ENCODE peak calls at places on chromosomes 6 and 20, in five cellular contexts. R, E, W, S and H are unnamed samples.

GRCh38 chr6:16704706-16705402 is 56.4 kb downstream of the ATXN1 start:
- DNase-seq in R (no peak), S (no peak), E (no peak), W (no peak), H (no peak)

GRCh38 chr20:14790771-14791517 is 453.5 kb upstream of the FLRT3 start:
- DNase-seq in E (no peak), S (no peak), W (no peak), R (no peak), H (no peak)

GRCh38 chr20:13995841-13996240 is 525 bp downstream of the MACROD2 start:
- DNase-seq in S (no peak), E (peak), R (no peak), W (no peak), H (no peak)

GRCh38 chr6:53714888-53715287 is 49.3 kb upstream of the KLHL31 start:
- DNase-seq in R (no peak), S (peak), E (no peak), W (no peak), H (no peak)

GRCh38 chr6:158017621-158018369 is 36.1 kb downstream of the SYNJ2 start:
- DNase-seq in E (no peak), S (no peak), W (no peak), R (no peak), H (no peak)

GRCh38 chr6:141103246-141103645 is 1029.5 kb upstream of the GJE1 start:
- DNase-seq in R (peak), S (no peak), W (no peak), E (no peak), H (no peak)

GRCh38 chr20:35327074-35327976 is 35.1 kb upstream of the FAM83C start:
- DNase-seq in R (no peak), E (no peak), S (peak), W (peak), H (no peak)

GRCh38 chr20:44586289-44586911 is 4.0 kb downstream of the PKIG start:
- DNase-seq in E (no peak), S (no peak), R (no peak), W (no peak), H (no peak)

GRCh38 chr6:52510213-52510562 is 66.7 kb downstream of the TRAM2 start:
- DNase-seq in E (no peak), R (no peak), S (no peak), W (no peak), H (no peak)

GRCh38 chr6:134774244-134774643 is 175.7 kb downstream of the ALDH8A1 start:
- DNase-seq in W (no peak), E (no peak), S (no peak), R (no peak), H (no peak)

GRCh38 chr20:47191074-47191673 is 165.3 kb downstream of the ZMYND8 start:
- DNase-seq in S (no peak), W (no peak), E (no peak), R (no peak), H (no peak)

GRCh38 chr6:95519228-95520037 is 57.9 kb upstream of the MANEA start:
- DNase-seq in S (no peak), R (no peak), E (no peak), W (peak), H (no peak)

GRCh38 chr6:159935065-159935464 is 33.8 kb upstream of the IGF2R start:
- DNase-seq in R (no peak), W (no peak), E (no peak), S (no peak), H (no peak)

GRCh38 chr6:101779051-101779844 is 385.7 kb downstream of the GRIK2 start:
- DNase-seq in S (no peak), R (no peak), E (no peak), W (no peak), H (no peak)

GRCh38 chr6:135383766-135384165 is 113.8 kb downstream of the AHI1 start:
- DNase-seq in W (no peak), S (no peak), R (no peak), E (no peak), H (no peak)

GRCh38 chr6:20539387-20539786 is 5.1 kb downstream of the CDKAL1 start:
- DNase-seq in E (no peak), S (no peak), W (no peak), R (no peak), H (no peak)

GRCh38 chr6:106411643-106412200 is 51.2 kb downstream of the CRYBG1 start:
- DNase-seq in E (no peak), R (no peak), S (no peak), W (peak), H (no peak)

GRCh38 chr20:2108498-2108897 is 6.9 kb downstream of the STK35 start:
- DNase-seq in E (no peak), S (no peak), R (no peak), W (no peak), H (no peak)

GRCh38 chr20:52049001-52049731 is 142.4 kb downstream of the ZFP64 start:
- DNase-seq in W (no peak), E (peak), S (no peak), R (no peak), H (peak)

GRCh38 chr6:83707829-83708545 is 914 bp downstream of the SNAP91 start:
- DNase-seq in W (no peak), R (no peak), S (no peak), E (peak), H (no peak)

GRCh38 chr6:164108869-164109769 is 694.6 kb downstream of the QKI start:
- DNase-seq in S (no peak), E (no peak), W (no peak), R (no peak), H (no peak)

GRCh38 chr6:129112591-129112990 is 229.7 kb downstream of the LAMA2 start:
- DNase-seq in S (no peak), E (no peak), W (no peak), R (no peak), H (no peak)

GRCh38 chr20:48056218-48056617 is 270.9 kb upstream of the SULF2 start:
- DNase-seq in E (no peak), W (no peak), R (no peak), S (no peak), H (peak)

GRCh38 chr20:63359164-63359934 is 1.8 kb downstream of the CHRNA4 start:
- DNase-seq in S (no peak), W (no peak), R (no peak), E (no peak), H (no peak)

GRCh38 chr20:63360850-63361497 is at the start of gene CHRNA4:
- DNase-seq in R (no peak), S (no peak), W (no peak), E (peak), H (no peak)

GRCh38 chr20:63357921-63358905 is 2.9 kb downstream of the CHRNA4 start:
- DNase-seq in S (no peak), E (no peak), W (no peak), R (no peak), H (no peak)

GRCh38 chr20:63361507-63362425 is 617 bp upstream of the CHRNA4 start:
- DNase-seq in E (peak), W (no peak), S (no peak), R (no peak), H (no peak)

GRCh38 chr20:63359937-63360849 is 956 bp downstream of the CHRNA4 start:
- DNase-seq in E (no peak), W (no peak), S (no peak), R (no peak), H (no peak)
- H3K4me3 ChIP-seq in E (peak), W (no peak), S (no peak), R (no peak), H (peak)

GRCh38 chr6:35213824-35214756 is at the start of gene SCUBE3:
- DNase-seq in S (no peak), R (no peak), W (no peak), E (peak), H (no peak)
- TF ChIP-seq ZNF274 in S (no peak), R (no peak), W (no peak), E (no peak), H (no peak)

GRCh38 chr20:16063876-16064275 is 509.4 kb downstream of the KIF16B start:
- DNase-seq in E (no peak), R (no peak), W (no peak), S (no peak), H (no peak)

GRCh38 chr20:16069416-16070010 is 503.7 kb downstream of the KIF16B start:
- DNase-seq in S (no peak), W (no peak), R (no peak), E (no peak), H (no peak)

GRCh38 chr20:16062661-16063591 is 510.3 kb downstream of the KIF16B start:
- DNase-seq in R (no peak), S (no peak), E (no peak), W (no peak), H (no peak)

GRCh38 chr20:16064991-16065707 is 508.1 kb downstream of the KIF16B start:
- DNase-seq in W (no peak), E (no peak), S (peak), R (no peak), H (no peak)

GRCh38 chr20:16066571-16066970 is 506.7 kb downstream of the KIF16B start:
- DNase-seq in W (no peak), S (no peak), E (no peak), R (no peak), H (no peak)
- H3K4me3 ChIP-seq in W (no peak), S (no peak), E (no peak), R (no peak), H (no peak)

DNA sequence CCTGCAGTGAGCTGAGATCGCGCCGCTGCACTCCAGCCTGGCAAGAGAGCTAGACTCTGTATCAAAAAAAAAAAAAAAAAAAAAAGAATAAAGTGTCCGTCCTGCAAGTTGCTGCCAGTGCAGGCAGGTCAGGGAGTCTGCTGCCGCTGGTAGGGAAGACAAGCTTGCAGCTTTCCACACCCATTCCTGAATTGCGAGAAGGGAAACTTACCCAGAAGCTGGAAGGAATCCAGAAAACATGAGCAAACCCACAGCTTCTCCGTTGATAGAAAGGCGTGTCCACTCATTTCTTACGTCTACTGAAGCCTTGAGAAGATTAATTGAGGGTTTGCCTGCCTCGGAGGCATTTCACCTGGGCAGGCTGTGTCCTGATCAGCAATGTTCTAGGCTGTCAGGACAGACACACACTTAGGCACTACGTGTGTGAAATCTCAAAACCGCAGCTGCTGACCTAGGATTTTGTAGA is 61.6 kb upstream of the DSP start:
- DNase-seq in W (peak), R (peak), S (no peak), E (no peak), H (no peak)
- TF ChIP-seq ZNF274 in W (no peak), R (no peak), S (no peak), E (no peak), H (no peak)

DNA sequence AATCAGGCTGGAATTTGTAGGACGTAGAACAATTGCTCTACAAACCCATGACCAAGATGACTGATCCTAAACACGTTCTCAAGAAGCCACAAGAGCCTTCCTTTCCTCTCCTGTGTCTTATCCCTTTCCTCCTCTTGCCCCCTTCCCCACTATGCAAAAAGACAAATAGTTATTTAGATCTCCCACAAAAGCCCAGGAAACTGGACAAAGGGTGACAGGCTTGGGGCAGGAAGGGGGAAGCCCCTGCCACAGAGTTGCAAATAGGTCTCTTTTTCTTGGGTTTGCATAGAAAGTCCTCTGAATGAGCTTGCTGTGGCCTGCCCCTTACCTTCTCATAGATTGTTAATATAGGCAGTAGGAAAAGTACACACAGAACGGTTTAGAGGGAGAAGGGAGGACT is 377.1 kb upstream of the BTBD3 start:
- DNase-seq in R (no peak), S (no peak), W (no peak), E (no peak), H (peak)
- H3K4me3 ChIP-seq in R (no peak), S (no peak), W (no peak), E (peak), H (no peak)

DNA sequence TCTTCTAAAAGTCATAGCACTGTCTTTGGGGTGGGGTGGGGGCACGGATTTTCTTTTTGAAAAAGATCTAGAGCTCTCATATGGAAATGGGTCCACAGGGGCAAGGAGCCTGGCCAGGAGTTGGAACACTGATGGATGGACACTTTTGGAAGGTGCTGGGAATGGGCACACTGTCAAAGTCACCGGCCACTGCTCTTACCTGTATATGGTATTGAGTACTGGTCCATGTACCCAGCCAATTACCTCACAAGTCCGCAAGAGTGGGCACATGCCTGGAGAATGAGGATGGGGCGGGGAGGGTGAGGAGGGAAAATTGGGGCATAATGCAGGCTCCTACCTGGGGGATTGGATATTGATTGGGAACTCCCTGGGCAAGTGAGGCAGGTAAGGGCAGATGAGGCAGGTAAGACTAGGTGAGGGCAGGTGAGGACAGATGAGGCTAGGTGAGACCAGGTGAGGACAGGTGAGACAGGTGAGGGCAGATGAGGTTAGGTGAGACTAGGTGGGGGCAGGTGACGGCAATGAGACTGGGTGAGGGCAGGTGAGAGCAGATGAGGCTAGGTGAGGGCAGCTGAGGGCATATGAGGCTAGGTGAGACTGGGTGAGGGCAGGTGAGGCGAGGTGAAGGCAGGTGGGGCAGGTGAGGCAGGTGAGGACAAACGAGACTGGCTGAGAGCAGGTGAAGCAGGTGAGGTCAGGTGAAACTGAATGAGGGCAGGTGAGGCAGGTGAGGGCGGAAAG is 167.9 kb downstream of the NRN1 start:
- DNase-seq in W (no peak), S (no peak), R (no peak), E (no peak), H (no peak)
- TF ChIP-seq ZNF274 in W (no peak), S (no peak), R (no peak), E (no peak), H (no peak)

GRCh38 chr6:169700296-169700695 is 1.5 kb downstream of the WDR27 start:
- DNase-seq in E (no peak), R (no peak), S (no peak), W (no peak), H (no peak)
- H3K4me3 ChIP-seq in E (peak), R (peak), S (no peak), W (peak), H (no peak)

DNA sequence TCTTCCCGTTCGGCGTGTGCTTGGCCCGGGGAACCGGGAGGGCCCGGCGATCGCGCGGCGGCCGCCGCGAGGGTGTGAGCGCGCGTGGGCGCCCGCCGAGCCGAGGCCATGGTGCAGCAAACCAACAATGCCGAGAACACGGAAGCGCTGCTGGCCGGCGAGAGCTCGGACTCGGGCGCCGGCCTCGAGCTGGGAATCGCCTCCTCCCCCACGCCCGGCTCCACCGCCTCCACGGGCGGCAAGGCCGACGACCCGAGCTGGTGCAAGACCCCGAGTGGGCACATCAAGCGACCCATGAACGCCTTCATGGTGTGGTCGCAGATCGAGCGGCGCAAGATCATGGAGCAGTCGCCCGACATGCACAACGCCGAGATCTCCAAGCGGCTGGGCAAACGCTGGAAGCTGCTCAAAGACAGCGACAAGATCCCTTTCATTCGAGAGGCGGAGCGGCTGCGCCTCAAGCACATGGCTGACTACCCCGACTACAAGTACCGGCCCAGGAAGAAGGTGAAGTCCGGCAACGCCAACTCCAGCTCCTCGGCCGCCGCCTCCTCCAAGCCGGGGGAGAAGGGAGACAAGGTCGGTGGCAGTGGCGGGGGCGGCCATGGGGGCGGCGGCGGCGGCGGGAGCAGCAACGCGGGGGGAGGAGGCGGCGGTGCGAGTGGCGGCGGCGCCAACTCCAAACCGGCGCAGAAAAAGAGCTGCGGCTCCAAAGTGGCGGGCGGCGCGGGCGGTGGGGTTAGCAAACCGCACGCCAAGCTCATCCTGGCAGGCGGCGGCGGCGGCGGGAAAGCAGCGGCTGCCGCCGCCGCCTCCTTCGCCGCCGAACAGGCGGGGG is 1.1 kb downstream of the SOX4 start:
- DNase-seq in R (no peak), S (peak), E (no peak), W (peak), H (no peak)
- TF ChIP-seq ZNF274 in R (no peak), S (peak), E (no peak), W (no peak), H (no peak)